ENCODE peak calls at places on chromosome 19, in eight cellular contexts. X, A, P, K, C, M, N and W are unnamed samples.

GRCh38 chr19:48925240-48925843 is 8.2 kb upstream of the DHDH start:
- ATAC-seq in X (peak; percentile 51), A (peak; percentile 8), P (no peak), K (no peak), C (no peak), M (no peak), N (no peak), W (peak; percentile 72)

GRCh38 chr19:17370026-17370587 is 7.0 kb downstream of the PLVAP start:
- ATAC-seq in X (peak; percentile 34), A (peak; percentile 66), P (no peak), K (peak; percentile 67), C (peak; percentile 39), M (peak; percentile 99), N (no peak), W (no peak)

GRCh38 chr19:35056513-35057063 is 15.1 kb downstream of the HPN start:
- ATAC-seq in X (no peak), A (no peak), P (no peak), K (no peak), C (no peak), M (no peak), N (no peak), W (no peak)

GRCh38 chr19:6772028-6772865 is at the start of gene VAV1:
- ATAC-seq in X (peak; percentile 54), A (peak; percentile 61), P (no peak), K (peak; percentile 52), C (peak; percentile 49), M (peak; percentile 77), N (peak; percentile 55), W (peak; percentile 55)

GRCh38 chr19:52599241-52599640 is 29.2 kb downstream of the ZNF701 start:
- ATAC-seq in X (no peak), A (no peak), P (no peak), K (no peak), C (no peak), M (no peak), N (no peak), W (no peak)

GRCh38 chr19:46408611-46409039 is 4.7 kb downstream of the CCDC8 start:
- ATAC-seq in X (no peak), A (peak; percentile 66), P (no peak), K (peak; percentile 76), C (no peak), M (no peak), N (no peak), W (no peak)

GRCh38 chr19:48539503-48540096 is 12.4 kb upstream of the SULT2B1 start:
- ATAC-seq in X (no peak), A (no peak), P (no peak), K (no peak), C (no peak), M (no peak), N (no peak), W (no peak)

GRCh38 chr19:2974342-2974932 is 2.9 kb upstream of the TLE6 start:
- ATAC-seq in X (no peak), A (peak; percentile 6), P (no peak), K (no peak), C (no peak), M (no peak), N (peak; percentile 30), W (no peak)

GRCh38 chr19:46785054-46785979 is 3.1 kb downstream of the SLC1A5 start:
- ATAC-seq in X (no peak), A (no peak), P (no peak), K (no peak), C (no peak), M (no peak), N (no peak), W (no peak)

GRCh38 chr19:49340069-49340864 is 5.1 kb downstream of the CD37 start:
- ATAC-seq in X (no peak), A (peak; percentile 53), P (peak; percentile 67), K (peak; percentile 45), C (peak; percentile 36), M (peak; percentile 84), N (no peak), W (no peak)

GRCh38 chr19:33052352-33052972 is 12.2 kb downstream of the RHPN2 start:
- ATAC-seq in X (no peak), A (peak; percentile 64), P (peak; percentile 54), K (peak; percentile 39), C (no peak), M (no peak), N (no peak), W (no peak)

GRCh38 chr19:50313812-50314536 is 15.2 kb downstream of the KCNC3 start:
- ATAC-seq in X (no peak), A (peak; percentile 60), P (no peak), K (no peak), C (no peak), M (peak; percentile 17), N (no peak), W (no peak)